ENCODE peak calls at places on chromosomes 12 and 14, in four cellular contexts. One of them, this sample, is unnamed.
A peak's percentile ranks its signal among the peaks of the same experiment; 100 is the strongest.

GRCh38 chr12:58504539-58504938 is 415.8 kb downstream of the LRIG3 start:
- DNase-seq in OCI-LY7: no peak
- DNase-seq in HEK293T: no peak
- DNase-seq in left ventricle myocardium inferior: no peak
- DNase-seq in this sample: no peak

GRCh38 chr12:14937689-14938088 is 648 bp downstream of the ERP27 start:
- DNase-seq in OCI-LY7: no peak
- DNase-seq in HEK293T: peak; percentile 17
- DNase-seq in left ventricle myocardium inferior: no peak
- DNase-seq in this sample: no peak

GRCh38 chr12:82942521-82942920 is 255.8 kb downstream of the TMTC2 start:
- DNase-seq in OCI-LY7: no peak
- DNase-seq in HEK293T: no peak
- DNase-seq in left ventricle myocardium inferior: no peak
- DNase-seq in this sample: no peak

GRCh38 chr12:85866929-85867776 is 6.9 kb upstream of the NTS start:
- DNase-seq in OCI-LY7: peak; percentile 35
- DNase-seq in HEK293T: peak; percentile 48
- DNase-seq in left ventricle myocardium inferior: no peak
- DNase-seq in this sample: no peak

GRCh38 chr12:55072093-55072492 is 52.3 kb downstream of the NEUROD4 start:
- DNase-seq in OCI-LY7: peak; percentile 82
- DNase-seq in HEK293T: no peak
- DNase-seq in left ventricle myocardium inferior: peak; percentile 55
- DNase-seq in this sample: peak; percentile 75

GRCh38 chr12:131910302-131911110 is 16.1 kb downstream of the ULK1 start:
- DNase-seq in OCI-LY7: no peak
- DNase-seq in HEK293T: no peak
- DNase-seq in left ventricle myocardium inferior: no peak
- DNase-seq in this sample: no peak

GRCh38 chr14:100535287-100536131 is 51.7 kb downstream of the BEGAIN start:
- DNase-seq in OCI-LY7: no peak
- DNase-seq in HEK293T: no peak
- DNase-seq in left ventricle myocardium inferior: peak; percentile 9
- DNase-seq in this sample: peak; percentile 37

GRCh38 chr14:26808407-26808806 is 210.6 kb upstream of the NOVA1 start:
- DNase-seq in OCI-LY7: no peak
- DNase-seq in HEK293T: no peak
- DNase-seq in left ventricle myocardium inferior: no peak
- DNase-seq in this sample: no peak

GRCh38 chr14:89215166-89215940 is 201.7 kb downstream of the FOXN3 start:
- DNase-seq in OCI-LY7: no peak
- DNase-seq in HEK293T: no peak
- DNase-seq in left ventricle myocardium inferior: no peak
- DNase-seq in this sample: no peak

GRCh38 chr12:108837680-108838079 is 19.7 kb downstream of the SSH1 start:
- DNase-seq in OCI-LY7: no peak
- DNase-seq in HEK293T: no peak
- DNase-seq in left ventricle myocardium inferior: no peak
- DNase-seq in this sample: no peak

GRCh38 chr12:62113366-62114011 is 146.7 kb upstream of the USP15 start:
- DNase-seq in OCI-LY7: no peak
- DNase-seq in HEK293T: no peak
- DNase-seq in left ventricle myocardium inferior: no peak
- DNase-seq in this sample: no peak

GRCh38 chr12:100461330-100461973 is 12.2 kb upstream of the NR1H4 start:
- DNase-seq in OCI-LY7: no peak
- DNase-seq in HEK293T: no peak
- DNase-seq in left ventricle myocardium inferior: no peak
- DNase-seq in this sample: no peak

GRCh38 chr12:52428121-52428520 is 6.0 kb downstream of the KRT75 start:
- DNase-seq in OCI-LY7: peak; percentile 9
- DNase-seq in HEK293T: no peak
- DNase-seq in left ventricle myocardium inferior: no peak
- DNase-seq in this sample: no peak

GRCh38 chr12:127191124-127191523 is 1075.8 kb upstream of the TMEM132C start:
- DNase-seq in OCI-LY7: no peak
- DNase-seq in HEK293T: no peak
- DNase-seq in left ventricle myocardium inferior: no peak
- DNase-seq in this sample: no peak

GRCh38 chr12:108875682-108876361 is 4.1 kb upstream of the DAO start:
- DNase-seq in OCI-LY7: no peak
- DNase-seq in HEK293T: no peak
- DNase-seq in left ventricle myocardium inferior: no peak
- DNase-seq in this sample: no peak

GRCh38 chr12:108768591-108769500 is 37.5 kb upstream of the CORO1C start:
- DNase-seq in OCI-LY7: no peak
- DNase-seq in HEK293T: no peak
- DNase-seq in left ventricle myocardium inferior: peak; percentile 51
- DNase-seq in this sample: peak; percentile 66

GRCh38 chr14:54299393-54300363 is 97.1 kb upstream of the CDKN3 start:
- DNase-seq in OCI-LY7: no peak
- DNase-seq in HEK293T: no peak
- DNase-seq in left ventricle myocardium inferior: peak; percentile 29
- DNase-seq in this sample: no peak